ENCODE peak calls at places on chromosomes 7 and 10, in five cellular contexts. One of them, this sample, is unnamed.

GRCh38 chr10:78267070-78267469 is 233.4 kb downstream of the RPS24 start:
- DNase-seq in DND-41: no peak
- DNase-seq in WERI-Rb-1: no peak
- DNase-seq in A549: no peak
- DNase-seq in GM23248: no peak
- DNase-seq in this sample: no peak

GRCh38 chr10:16828114-16828568 is 10.9 kb upstream of the RSU1 start:
- DNase-seq in WERI-Rb-1: peak; percentile 38
- DNase-seq in GM23248: peak; percentile 93
- DNase-seq in DND-41: peak; percentile 67
- DNase-seq in A549: peak; percentile 22
- DNase-seq in this sample: peak; percentile 80

GRCh38 chr7:102447311-102447710 is 13.9 kb downstream of the ORAI2 start:
- DNase-seq in A549: no peak
- DNase-seq in DND-41: no peak
- DNase-seq in WERI-Rb-1: no peak
- DNase-seq in GM23248: no peak
- DNase-seq in this sample: no peak

GRCh38 chr7:124720195-124720594 is 45.4 kb downstream of the GPR37 start:
- DNase-seq in WERI-Rb-1: no peak
- DNase-seq in A549: no peak
- DNase-seq in GM23248: no peak
- DNase-seq in DND-41: no peak
- DNase-seq in this sample: no peak

GRCh38 chr7:38463277-38464224 is 167.6 kb downstream of the AMPH start:
- DNase-seq in A549: no peak
- DNase-seq in DND-41: peak; percentile 80
- DNase-seq in WERI-Rb-1: no peak
- DNase-seq in GM23248: peak; percentile 66
- DNase-seq in this sample: peak; percentile 37

GRCh38 chr7:113796557-113796956 is 122.3 kb downstream of the PPP1R3A start:
- DNase-seq in A549: no peak
- DNase-seq in WERI-Rb-1: no peak
- DNase-seq in DND-41: no peak
- DNase-seq in GM23248: peak; percentile 67
- DNase-seq in this sample: no peak

GRCh38 chr10:2619472-2619871 is 447.9 kb upstream of the PFKP start:
- DNase-seq in GM23248: peak; percentile 0
- DNase-seq in A549: peak; percentile 17
- DNase-seq in WERI-Rb-1: peak; percentile 54
- DNase-seq in DND-41: peak; percentile 60
- DNase-seq in this sample: peak; percentile 51

GRCh38 chr10:130847170-130847569 is 464.4 kb downstream of the TCERG1L start:
- DNase-seq in WERI-Rb-1: no peak
- DNase-seq in A549: no peak
- DNase-seq in DND-41: no peak
- DNase-seq in GM23248: no peak
- DNase-seq in this sample: no peak

GRCh38 chr10:131871673-131872005 is 29.2 kb upstream of the PPP2R2D start:
- DNase-seq in GM23248: no peak
- DNase-seq in DND-41: no peak
- DNase-seq in A549: no peak
- DNase-seq in WERI-Rb-1: no peak
- DNase-seq in this sample: no peak

GRCh38 chr7:2993396-2993795 is 50.3 kb downstream of the CARD11 start:
- DNase-seq in A549: no peak
- DNase-seq in DND-41: no peak
- DNase-seq in GM23248: no peak
- DNase-seq in WERI-Rb-1: no peak
- DNase-seq in this sample: no peak

GRCh38 chr7:128076831-128077271 is 45.6 kb upstream of the LRRC4 start:
- DNase-seq in GM23248: no peak
- DNase-seq in A549: no peak
- DNase-seq in WERI-Rb-1: peak; percentile 37
- DNase-seq in DND-41: no peak
- DNase-seq in this sample: peak; percentile 24

GRCh38 chr10:104255244-104255981 is 721 bp downstream of the GSTO1 start:
- DNase-seq in A549: peak; percentile 56
- DNase-seq in WERI-Rb-1: no peak
- DNase-seq in GM23248: peak; percentile 90
- DNase-seq in DND-41: peak; percentile 21
- DNase-seq in this sample: no peak

GRCh38 chr7:51639661-51640340 is 323.2 kb upstream of the COBL start:
- DNase-seq in A549: no peak
- DNase-seq in WERI-Rb-1: no peak
- DNase-seq in GM23248: peak; percentile 5
- DNase-seq in DND-41: no peak
- DNase-seq in this sample: no peak

GRCh38 chr7:137590071-137590470 is 246.5 kb upstream of the PTN start:
- DNase-seq in WERI-Rb-1: no peak
- DNase-seq in GM23248: no peak
- DNase-seq in A549: no peak
- DNase-seq in DND-41: no peak
- DNase-seq in this sample: no peak

GRCh38 chr7:137592232-137592896 is 248.8 kb upstream of the PTN start:
- DNase-seq in WERI-Rb-1: peak; percentile 65
- DNase-seq in GM23248: peak; percentile 83
- DNase-seq in A549: peak; percentile 44
- DNase-seq in DND-41: peak; percentile 15
- DNase-seq in this sample: peak; percentile 14

GRCh38 chr7:137591444-137591843 is 247.9 kb upstream of the PTN start:
- DNase-seq in DND-41: no peak
- DNase-seq in WERI-Rb-1: no peak
- DNase-seq in GM23248: peak; percentile 82
- DNase-seq in A549: no peak
- DNase-seq in this sample: no peak

GRCh38 chr7:137585591-137585990 is 242.1 kb upstream of the PTN start:
- DNase-seq in DND-41: no peak
- DNase-seq in A549: no peak
- DNase-seq in GM23248: no peak
- DNase-seq in WERI-Rb-1: no peak
- DNase-seq in this sample: no peak

GRCh38 chr7:137590686-137591255 is 247.2 kb upstream of the PTN start:
- DNase-seq in GM23248: no peak
- DNase-seq in A549: no peak
- DNase-seq in WERI-Rb-1: no peak
- DNase-seq in DND-41: no peak
- DNase-seq in this sample: no peak
- H3K4me3 ChIP-seq in GM23248: no peak overlapping the region
- H3K4me3 ChIP-seq in A549: no peak overlapping the region
- H3K4me3 ChIP-seq in WERI-Rb-1: no peak overlapping the region
- H3K4me3 ChIP-seq in DND-41: no peak overlapping the region
- H3K4me3 ChIP-seq in this sample: no peak overlapping the region

DNA sequence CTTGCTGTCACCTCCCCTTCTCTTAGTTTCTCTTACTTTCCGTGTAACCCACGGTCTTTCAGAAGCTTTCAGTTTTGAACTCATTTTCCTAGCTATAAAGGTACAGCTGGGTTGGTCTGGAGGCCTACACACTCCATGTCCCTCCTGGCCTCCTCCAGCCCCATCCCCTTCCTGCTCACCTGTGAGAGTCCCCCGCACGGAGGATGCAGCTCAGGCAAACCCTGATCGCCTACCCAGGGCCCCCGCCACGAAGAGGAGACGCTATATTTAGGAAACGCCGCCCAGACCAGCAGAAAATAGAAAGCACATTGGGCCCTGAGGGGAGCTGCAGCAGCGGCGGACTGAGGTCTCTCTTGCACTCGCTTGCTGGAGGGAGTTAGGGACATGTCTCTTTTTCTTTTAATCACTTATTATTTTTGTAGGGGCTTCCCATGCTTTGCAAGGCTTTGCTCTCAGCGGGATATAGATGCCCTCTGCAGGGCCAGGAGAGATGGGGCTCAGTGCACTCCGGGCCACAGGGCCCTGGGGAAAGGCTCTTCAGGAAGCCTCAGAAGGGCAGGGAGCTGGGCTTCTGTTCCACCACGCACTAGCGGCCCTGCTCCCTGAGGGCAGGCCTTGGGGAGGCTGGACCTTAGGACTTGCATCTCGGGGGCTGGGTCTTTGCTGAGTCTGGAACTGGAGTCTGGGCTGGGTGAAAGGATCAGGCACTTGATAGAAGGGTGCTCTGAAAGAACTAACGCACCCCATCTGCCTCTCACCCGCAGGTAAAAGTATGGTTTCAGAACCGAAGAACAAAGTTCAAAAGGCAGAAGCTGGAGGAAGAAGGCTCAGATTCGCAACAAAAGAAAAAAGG is 5.0 kb downstream of the EMX2 start:
- DNase-seq in WERI-Rb-1: no peak
- DNase-seq in GM23248: peak; percentile 71
- DNase-seq in DND-41: no peak
- DNase-seq in A549: no peak
- DNase-seq in this sample: no peak
- H3K4me3 ChIP-seq in WERI-Rb-1: no peak overlapping the region
- H3K4me3 ChIP-seq in GM23248: peak overlapping the region; percentile 95
- H3K4me3 ChIP-seq in DND-41: no peak overlapping the region
- H3K4me3 ChIP-seq in A549: no peak overlapping the region
- H3K4me3 ChIP-seq in this sample: no peak overlapping the region

GRCh38 chr7:155208681-155209477 is 88.8 kb upstream of the INSIG1 start:
- DNase-seq in WERI-Rb-1: no peak
- DNase-seq in DND-41: no peak
- DNase-seq in A549: peak; percentile 63
- DNase-seq in GM23248: peak; percentile 74
- DNase-seq in this sample: no peak
- H3K4me3 ChIP-seq in WERI-Rb-1: no peak overlapping the region
- H3K4me3 ChIP-seq in DND-41: no peak overlapping the region
- H3K4me3 ChIP-seq in A549: no peak overlapping the region
- H3K4me3 ChIP-seq in GM23248: no peak overlapping the region
- H3K4me3 ChIP-seq in this sample: no peak overlapping the region

GRCh38 chr10:1377756-1378397 is 321.7 kb downstream of the WDR37 start:
- DNase-seq in A549: no peak
- DNase-seq in GM23248: no peak
- DNase-seq in DND-41: peak; percentile 2
- DNase-seq in WERI-Rb-1: no peak
- DNase-seq in this sample: no peak
- H3K4me3 ChIP-seq in A549: no peak overlapping the region
- H3K4me3 ChIP-seq in GM23248: no peak overlapping the region
- H3K4me3 ChIP-seq in DND-41: no peak overlapping the region
- H3K4me3 ChIP-seq in WERI-Rb-1: no peak overlapping the region
- H3K4me3 ChIP-seq in this sample: no peak overlapping the region

GRCh38 chr7:7443951-7444350 is 91.7 kb downstream of the COL28A1 start:
- DNase-seq in DND-41: no peak
- DNase-seq in A549: no peak
- DNase-seq in WERI-Rb-1: no peak
- DNase-seq in GM23248: no peak
- DNase-seq in this sample: no peak
- H3K4me3 ChIP-seq in DND-41: no peak overlapping the region
- H3K4me3 ChIP-seq in A549: no peak overlapping the region
- H3K4me3 ChIP-seq in WERI-Rb-1: no peak overlapping the region
- H3K4me3 ChIP-seq in GM23248: no peak overlapping the region
- H3K4me3 ChIP-seq in this sample: no peak overlapping the region

DNA sequence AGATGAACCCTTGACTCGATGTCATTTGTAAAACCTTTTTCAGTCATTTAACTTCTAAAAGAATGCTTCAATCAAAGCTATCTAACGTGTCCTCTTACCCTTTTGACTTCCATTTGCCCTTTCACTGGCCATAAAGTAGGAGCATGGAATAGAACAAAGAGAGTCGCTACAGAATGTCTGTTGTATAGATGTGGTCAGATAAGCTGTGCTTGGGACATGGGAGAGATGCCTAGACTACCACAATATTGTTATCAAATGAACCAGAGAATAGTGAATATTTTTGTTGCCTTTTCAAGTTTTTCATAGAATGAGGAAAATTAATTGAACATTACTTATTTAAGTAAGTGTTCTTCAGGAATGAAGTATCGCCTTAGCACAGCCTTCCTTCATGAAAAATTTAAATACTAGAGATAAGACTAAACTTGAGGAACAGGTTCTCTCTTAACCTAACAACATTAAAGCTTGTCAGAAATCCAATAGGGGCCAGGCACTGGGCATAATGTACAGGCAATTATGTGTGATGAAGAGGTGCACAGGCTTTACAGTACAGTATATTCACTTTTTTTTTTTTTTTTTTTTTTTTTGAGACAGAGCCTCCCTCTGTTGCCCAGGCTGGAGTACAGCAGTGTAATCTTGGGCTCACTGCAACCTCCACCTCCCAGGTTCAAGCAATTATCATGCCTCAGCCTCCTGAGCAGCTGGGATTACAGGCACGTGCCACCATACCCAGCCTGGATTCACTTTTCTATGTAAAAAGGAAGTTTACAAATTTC is 7.5 kb upstream of the KMT2E start:
- DNase-seq in GM23248: no peak
- DNase-seq in DND-41: no peak
- DNase-seq in WERI-Rb-1: no peak
- DNase-seq in A549: no peak
- DNase-seq in this sample: peak; percentile 47
- H3K4me3 ChIP-seq in GM23248: no peak overlapping the region
- H3K4me3 ChIP-seq in DND-41: no peak overlapping the region
- H3K4me3 ChIP-seq in WERI-Rb-1: no peak overlapping the region
- H3K4me3 ChIP-seq in A549: no peak overlapping the region
- H3K4me3 ChIP-seq in this sample: no peak overlapping the region

GRCh38 chr7:150453186-150453585 is 2.8 kb downstream of the GIMAP8 start:
- DNase-seq in A549: no peak
- DNase-seq in WERI-Rb-1: no peak
- DNase-seq in GM23248: no peak
- DNase-seq in DND-41: no peak
- DNase-seq in this sample: no peak
- H3K4me3 ChIP-seq in A549: no peak overlapping the region
- H3K4me3 ChIP-seq in WERI-Rb-1: no peak overlapping the region
- H3K4me3 ChIP-seq in GM23248: no peak overlapping the region
- H3K4me3 ChIP-seq in DND-41: no peak overlapping the region
- H3K4me3 ChIP-seq in this sample: no peak overlapping the region

This sample was measured in Jurkat, Clone E6-1.